ENCODE peak calls at places on chromosomes 4 and X, in nine cellular contexts. I, P, A, U, W, D, O, H and J are unnamed samples.

GRCh38 chrX:100319716-100320115 is 90.4 kb downstream of the PCDH19 start:
- DNase-seq in I (no peak), P (no peak), A (no peak), U (no peak), W (no peak), D (no peak), O (no peak), H (no peak), J (no peak)

GRCh38 chr4:23822181-23822580 is 67.7 kb downstream of the PPARGC1A start:
- DNase-seq in I (no peak), P (no peak), A (no peak), U (no peak), W (no peak), D (no peak), O (no peak), H (no peak), J (no peak)

GRCh38 chrX:30488092-30488491 is 89.5 kb downstream of the TASL start:
- DNase-seq in I (no peak), P (peak), A (no peak), U (no peak), W (no peak), D (no peak), O (peak), H (no peak), J (no peak)

GRCh38 chrX:154748712-154749339 is 2.1 kb downstream of the GAB3 start:
- DNase-seq in I (peak), P (no peak), A (no peak), U (no peak), W (no peak), D (no peak), O (peak), H (peak), J (no peak)

GRCh38 chr4:127782025-127782274 is 172 bp upstream of the HSPA4L start:
- DNase-seq in I (peak), P (peak), A (no peak), U (peak), W (peak), D (peak), O (no peak), H (no peak), J (peak)

GRCh38 chr4:148226341-148226740 is 215.9 kb downstream of the NR3C2 start:
- DNase-seq in I (no peak), P (no peak), A (no peak), U (no peak), W (no peak), D (no peak), O (no peak), H (no peak), J (no peak)

GRCh38 chrX:153651540-153652079 is 4.6 kb downstream of the DUSP9 start:
- DNase-seq in I (no peak), P (no peak), A (no peak), U (no peak), W (no peak), D (no peak), O (no peak), H (no peak), J (no peak)

GRCh38 chr4:64340243-64341110 is 68.8 kb downstream of the TECRL start:
- DNase-seq in I (no peak), P (no peak), A (no peak), U (no peak), W (no peak), D (peak), O (no peak), H (no peak), J (no peak)

GRCh38 chr4:72496119-72496518 is 72.9 kb downstream of the ADAMTS3 start:
- DNase-seq in I (peak), P (no peak), A (no peak), U (no peak), W (no peak), D (no peak), O (no peak), H (no peak), J (no peak)

GRCh38 chrX:154734101-154734781 is 16.6 kb downstream of the GAB3 start:
- DNase-seq in I (peak), P (no peak), A (no peak), U (peak), W (no peak), D (no peak), O (no peak), H (peak), J (peak)

GRCh38 chr4:3013839-3014350 is 50.5 kb downstream of the GRK4 start:
- DNase-seq in I (no peak), P (no peak), A (no peak), U (no peak), W (no peak), D (no peak), O (peak), H (no peak), J (no peak)

GRCh38 chrX:123629502-123629901 is 103.3 kb downstream of the THOC2 start:
- DNase-seq in I (no peak), P (no peak), A (no peak), U (no peak), W (no peak), D (no peak), O (no peak), H (no peak), J (no peak)

GRCh38 chr4:47154816-47155370 is 123.5 kb downstream of the GABRB1 start:
- DNase-seq in I (no peak), P (no peak), A (no peak), U (no peak), W (no peak), D (no peak), O (no peak), H (no peak), J (no peak)

GRCh38 chr4:169164669-169165415 is 105.9 kb downstream of the SH3RF1 start:
- DNase-seq in I (peak), P (no peak), A (no peak), U (no peak), W (no peak), D (no peak), O (no peak), H (no peak), J (no peak)

GRCh38 chrX:149630681-149631292 is 805 bp downstream of the TMEM185A start:
- DNase-seq in I (peak), P (no peak), A (no peak), U (no peak), W (peak), D (no peak), O (no peak), H (no peak), J (no peak)

GRCh38 chr4:82388405-82388804 is 14.6 kb upstream of the HNRNPD start:
- DNase-seq in I (no peak), P (no peak), A (no peak), U (no peak), W (no peak), D (no peak), O (no peak), H (no peak), J (no peak)
- TF ChIP-seq CTCF in I (no peak), P (peak), A (no peak), U (peak), W (no peak), D (peak), O (no peak), H (no peak), J (no peak)

GRCh38 chrX:7941390-7942042 is 14.3 kb upstream of the PNPLA4 start:
- DNase-seq in I (peak), P (no peak), A (peak), U (no peak), W (peak), D (no peak), O (peak), H (peak), J (no peak)
- TF ChIP-seq CTCF in I (peak), P (no peak), A (peak), U (peak), W (peak), D (peak), O (peak), H (no peak), J (no peak)

DNA sequence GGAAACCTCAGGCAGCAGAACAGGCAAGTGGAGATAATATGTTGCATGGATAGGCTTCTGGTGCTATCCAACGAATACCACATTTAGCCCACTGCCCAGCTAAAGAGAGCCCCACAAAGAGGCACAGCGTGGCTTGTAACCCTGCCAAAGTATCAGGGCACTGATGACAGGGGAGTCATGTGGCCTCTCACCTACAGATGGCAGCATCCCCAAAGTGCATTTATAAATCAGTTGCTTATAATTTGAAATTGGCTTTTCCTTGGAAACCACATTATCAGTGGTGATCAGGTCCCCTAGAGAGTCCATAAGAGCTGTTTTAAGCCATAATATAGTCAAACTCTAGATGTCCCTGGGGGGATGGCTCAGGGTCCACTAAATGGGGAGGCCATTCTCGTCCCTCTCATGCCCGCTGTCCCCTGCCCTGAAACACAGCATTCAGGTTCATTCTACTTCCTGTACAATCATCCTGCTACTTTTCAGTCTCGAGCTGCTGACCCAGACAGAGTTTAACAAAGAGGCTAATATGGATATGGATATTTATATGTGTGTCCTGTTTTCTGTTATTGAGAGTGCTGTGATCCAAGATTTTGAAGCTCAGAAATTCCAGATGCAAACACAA is 28.6 kb downstream of the SRPX start:
- DNase-seq in I (no peak), P (no peak), A (no peak), U (no peak), W (no peak), D (no peak), O (peak), H (peak), J (no peak)
- TF ChIP-seq CTCF in I (peak), P (peak), A (peak), U (no peak), W (peak), D (peak), O (peak), H (peak), J (peak)

GRCh38 chr4:80221161-80221560 is 23.9 kb downstream of the PRDM8 start:
- DNase-seq in I (peak), P (no peak), A (no peak), U (no peak), W (no peak), D (no peak), O (no peak), H (no peak), J (no peak)
- TF ChIP-seq CTCF in I (peak), P (no peak), A (peak), U (peak), W (peak), D (peak), O (peak), H (peak), J (peak)

GRCh38 chr4:140211693-140212092 is 57.7 kb upstream of the MAML3 start:
- DNase-seq in I (no peak), P (no peak), A (no peak), U (no peak), W (no peak), D (no peak), O (no peak), H (no peak), J (no peak)
- TF ChIP-seq CTCF in I (no peak), P (no peak), A (no peak), U (no peak), W (no peak), D (no peak), O (no peak), H (no peak), J (no peak)

GRCh38 chrX:57528670-57529255 is 63.0 kb upstream of the ZXDB start:
- DNase-seq in I (no peak), P (no peak), A (no peak), U (no peak), W (no peak), D (no peak), O (peak), H (peak), J (no peak)
- TF ChIP-seq CTCF in I (no peak), P (peak), A (peak), U (peak), W (no peak), D (no peak), O (no peak), H (no peak), J (no peak)

GRCh38 chrX:136336623-136337022 is 35.9 kb downstream of the ADGRG4 start:
- DNase-seq in I (no peak), P (peak), A (no peak), U (no peak), W (no peak), D (no peak), O (no peak), H (no peak), J (no peak)
- TF ChIP-seq CTCF in I (peak), P (no peak), A (peak), U (peak), W (peak), D (peak), O (peak), H (no peak), J (no peak)

DNA sequence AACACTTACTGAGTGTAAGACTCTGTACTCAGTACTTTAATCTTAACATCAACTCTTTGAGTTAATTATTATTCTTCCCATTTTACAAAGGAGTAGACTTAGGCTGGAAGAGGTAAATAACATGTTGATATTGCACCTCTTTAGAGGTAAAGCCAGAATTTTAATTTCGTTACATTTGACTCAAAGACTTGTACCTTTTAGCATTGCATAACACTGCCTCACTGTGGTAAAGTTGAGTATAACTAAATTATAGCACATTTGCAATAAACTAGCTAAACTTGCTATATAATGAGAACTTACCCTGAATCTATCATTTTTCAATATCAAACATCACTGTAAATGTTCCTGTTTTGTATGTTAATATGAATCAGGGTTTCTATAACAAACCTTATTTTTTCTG is 218.5 kb downstream of the PRR32 start:
- DNase-seq in I (no peak), P (no peak), A (no peak), U (no peak), W (no peak), D (no peak), O (peak), H (no peak), J (no peak)
- TF ChIP-seq CTCF in I (no peak), P (no peak), A (peak), U (peak), W (no peak), D (peak), O (no peak), H (no peak), J (no peak)

GRCh38 chr4:150135134-150135773 is 57.0 kb downstream of the DCLK2 start:
- DNase-seq in I (peak), P (no peak), A (no peak), U (no peak), W (no peak), D (no peak), O (no peak), H (peak), J (no peak)

GRCh38 chr4:150133605-150134004 is 55.4 kb downstream of the DCLK2 start:
- DNase-seq in I (no peak), P (no peak), A (no peak), U (no peak), W (no peak), D (no peak), O (no peak), H (no peak), J (no peak)

GRCh38 chr4:150130953-150131352 is 52.7 kb downstream of the DCLK2 start:
- DNase-seq in I (peak), P (no peak), A (no peak), U (no peak), W (peak), D (no peak), O (no peak), H (no peak), J (no peak)

GRCh38 chr4:150127757-150128156 is 49.5 kb downstream of the DCLK2 start:
- DNase-seq in I (peak), P (no peak), A (no peak), U (no peak), W (no peak), D (no peak), O (no peak), H (no peak), J (no peak)

GRCh38 chr4:150131581-150132228 is 53.5 kb downstream of the DCLK2 start:
- DNase-seq in I (peak), P (no peak), A (no peak), U (no peak), W (no peak), D (no peak), O (no peak), H (no peak), J (no peak)
- TF ChIP-seq CTCF in I (no peak), P (no peak), A (no peak), U (no peak), W (no peak), D (no peak), O (no peak), H (no peak), J (no peak)

GRCh38 chr4:123102897-123103489 is 180.6 kb upstream of the NUDT6 start:
- DNase-seq in I (peak), P (peak), A (no peak), U (no peak), W (peak), D (no peak), O (peak), H (peak), J (no peak)
- TF ChIP-seq CTCF in I (peak), P (peak), A (peak), U (peak), W (peak), D (peak), O (peak), H (peak), J (peak)